ENCODE peak calls at places on chromosome 22, in ten cellular contexts. X is pancreas; P is activated CD8-positive, alpha-beta memory T cell treated with anti-CD3 and anti-CD28 coated beads, Interleukin-2, amount 50 U/mL, for 4 hours; F is EH; J is AG09309; Y is cardiac septum; L is lower lobe of right lung; K is NCI-H774; W is right cardiac atrium; A is GM13977. M is an unnamed sample.

GRCh38 chr22:20273720-20274119 is 5.6 kb upstream of the RTN4R start:
- DNase-seq in X (peak), P (no peak), F (no peak), J (no peak), Y (no peak), L (no peak), K (no peak), W (no peak), A (no peak), M (no peak)

GRCh38 chr22:17994424-17995108 is 29.8 kb downstream of the MICAL3 start:
- DNase-seq in X (no peak), P (no peak), F (no peak), J (no peak), Y (no peak), L (no peak), K (no peak), W (no peak), A (no peak), M (no peak)

GRCh38 chr22:32177221-32177765 is 18.2 kb upstream of the C22orf42 start:
- DNase-seq in X (no peak), P (no peak), F (peak), J (no peak), Y (no peak), L (no peak), K (no peak), W (no peak), A (no peak), M (no peak)

GRCh38 chr22:32603651-32604540 is 129.3 kb downstream of the FBXO7 start:
- DNase-seq in X (no peak), P (no peak), F (no peak), J (no peak), Y (peak), L (no peak), K (no peak), W (no peak), A (no peak), M (no peak)

GRCh38 chr22:36914383-36914752 is 940 bp downstream of the CSF2RB start:
- DNase-seq in X (no peak), P (no peak), F (no peak), J (no peak), Y (no peak), L (no peak), K (no peak), W (no peak), A (no peak), M (no peak)

GRCh38 chr22:27115816-27116256 is 458.4 kb downstream of the MIAT start:
- DNase-seq in X (no peak), P (no peak), F (peak), J (no peak), Y (no peak), L (no peak), K (no peak), W (no peak), A (no peak), M (no peak)

GRCh38 chr22:44729391-44730012 is 22.9 kb upstream of the ARHGAP8 start:
- DNase-seq in X (no peak), P (no peak), F (peak), J (peak), Y (no peak), L (no peak), K (no peak), W (peak), A (no peak), M (no peak)

GRCh38 chr22:17742528-17742902 is 31.8 kb downstream of the BID start:
- DNase-seq in X (peak), P (peak), F (peak), J (no peak), Y (no peak), L (peak), K (peak), W (peak), A (peak), M (peak)

GRCh38 chr22:30249049-30250038 is 2.8 kb upstream of the LIF start:
- DNase-seq in X (no peak), P (no peak), F (no peak), J (no peak), Y (no peak), L (no peak), K (no peak), W (peak), A (no peak), M (no peak)

M was measured in prostate gland.